ENCODE peak calls at places on chromosomes 7 and 10, in seven cellular contexts. F is GM23338, D is H1, R is prostate gland, Z is spleen, E is transverse colon, M is esophagus muscularis mucosa. S is an unnamed sample.

GRCh38 chr10:53403688-53404087 is 631.1 kb upstream of the MBL2 start:
- DNase-seq in F (no peak), D (no peak), R (peak), Z (peak), E (peak), M (no peak), S (no peak)

GRCh38 chr7:93028610-93029009 is 89.2 kb downstream of the SAMD9 start:
- DNase-seq in F (no peak), D (no peak), R (no peak), Z (no peak), E (no peak), M (no peak), S (no peak)

GRCh38 chr10:60048146-60048545 is 141.8 kb upstream of the CCDC6 start:
- DNase-seq in F (peak), D (peak), R (no peak), Z (no peak), E (peak), M (no peak), S (no peak)

GRCh38 chr7:126569402-126569801 is 683.3 kb downstream of the GRM8 start:
- DNase-seq in F (no peak), D (no peak), R (no peak), Z (no peak), E (no peak), M (no peak), S (no peak)

GRCh38 chr10:97428572-97428981 is 2.6 kb downstream of the PGAM1 start:
- DNase-seq in F (peak), D (no peak), R (no peak), Z (no peak), E (no peak), M (no peak), S (no peak)

GRCh38 chr7:23474098-23474828 is 4.0 kb upstream of the IGF2BP3 start:
- DNase-seq in F (peak), D (peak), R (no peak), Z (peak), E (peak), M (peak), S (peak)

GRCh38 chr7:43362652-43363428 is 220.1 kb upstream of the STK17A start:
- DNase-seq in F (no peak), D (no peak), R (no peak), Z (no peak), E (no peak), M (no peak), S (peak)

GRCh38 chr7:153370092-153370491 is 610.5 kb downstream of the ACTR3B start:
- DNase-seq in F (no peak), D (peak), R (no peak), Z (no peak), E (no peak), M (no peak), S (no peak)

GRCh38 chr7:86965727-86966120 is 93.7 kb downstream of the ELAPOR2 start:
- DNase-seq in F (no peak), D (no peak), R (no peak), Z (no peak), E (no peak), M (no peak), S (no peak)

GRCh38 chr7:84614821-84615506 is 420.4 kb upstream of the SEMA3A start:
- DNase-seq in F (no peak), D (no peak), R (no peak), Z (no peak), E (no peak), M (no peak), S (no peak)

GRCh38 chr10:100509241-100509640 is 10.4 kb downstream of the SEC31B start:
- DNase-seq in F (no peak), D (no peak), R (no peak), Z (no peak), E (no peak), M (no peak), S (no peak)

GRCh38 chr7:7686806-7687205 is 31.6 kb downstream of the RPA3 start:
- DNase-seq in F (no peak), D (no peak), R (peak), Z (no peak), E (no peak), M (no peak), S (no peak)

GRCh38 chr7:151759591-151760042 is 117.3 kb downstream of the PRKAG2 start:
- DNase-seq in F (peak), D (peak), R (peak), Z (no peak), E (peak), M (no peak), S (no peak)

GRCh38 chr10:45501791-45502190 is 127.8 kb downstream of the ALOX5 start:
- DNase-seq in F (no peak), D (no peak), R (no peak), Z (no peak), E (no peak), M (no peak), S (no peak)

GRCh38 chr7:14837216-14837615 is 65.3 kb downstream of the DGKB start:
- DNase-seq in F (no peak), D (no peak), R (no peak), Z (no peak), E (no peak), M (no peak), S (no peak)

GRCh38 chr10:106972381-106972780 is 192.1 kb downstream of the SORCS1 start:
- DNase-seq in F (no peak), D (no peak), R (no peak), Z (no peak), E (no peak), M (no peak), S (no peak)

GRCh38 chr10:56360583-56360966 is 484 bp downstream of the ZWINT start:
- DNase-seq in F (peak), D (no peak), R (no peak), Z (no peak), E (no peak), M (no peak), S (no peak)

GRCh38 chr7:101421123-101421522 is 58.4 kb downstream of the COL26A1 start:
- DNase-seq in F (no peak), D (no peak), R (no peak), Z (no peak), E (no peak), M (no peak), S (no peak)

GRCh38 chr7:37540917-37541316 is 92.3 kb upstream of the ELMO1 start:
- DNase-seq in F (no peak), D (no peak), R (peak), Z (no peak), E (no peak), M (no peak), S (no peak)

GRCh38 chr10:21352886-21353285 is 172.6 kb downstream of the SKIDA1 start:
- DNase-seq in F (no peak), D (no peak), R (no peak), Z (no peak), E (no peak), M (no peak), S (no peak)

GRCh38 chr7:151429555-151430331 is 10.2 kb downstream of the CRYGN start:
- DNase-seq in F (no peak), D (no peak), R (no peak), Z (peak), E (peak), M (no peak), S (no peak)

GRCh38 chr10:72259491-72260214 is 14.1 kb upstream of the DDIT4 start:
- DNase-seq in F (peak), D (no peak), R (peak), Z (no peak), E (no peak), M (no peak), S (peak)

GRCh38 chr7:122746948-122747347 is 44.2 kb upstream of the RNF148 start:
- DNase-seq in F (no peak), D (no peak), R (no peak), Z (no peak), E (no peak), M (no peak), S (no peak)

GRCh38 chr10:11551915-11552602 is 59.4 kb downstream of the USP6NL start:
- DNase-seq in F (no peak), D (no peak), R (no peak), Z (no peak), E (no peak), M (no peak), S (no peak)

GRCh38 chr10:54402576-54402975 is 398.5 kb downstream of the PCDH15 start:
- DNase-seq in F (peak), D (no peak), R (no peak), Z (no peak), E (no peak), M (no peak), S (peak)

GRCh38 chr10:99524050-99524666 is 8.6 kb upstream of the NKX2-3 start:
- DNase-seq in F (peak), D (no peak), R (no peak), Z (no peak), E (no peak), M (no peak), S (no peak)

GRCh38 chr7:149440222-149440621 is 20.6 kb downstream of the ZNF777 start:
- DNase-seq in F (no peak), D (no peak), R (no peak), Z (no peak), E (no peak), M (peak), S (no peak)

GRCh38 chr7:75842836-75843446 is 29.3 kb upstream of the CCL24 start:
- DNase-seq in F (no peak), D (no peak), R (peak), Z (no peak), E (no peak), M (no peak), S (peak)

GRCh38 chr7:124457841-124458240 is 307.8 kb downstream of the GPR37 start:
- DNase-seq in F (no peak), D (no peak), R (no peak), Z (no peak), E (no peak), M (no peak), S (no peak)

GRCh38 chr7:2915023-2915422 is 70.9 kb upstream of the GNA12 start:
- DNase-seq in F (no peak), D (no peak), R (no peak), Z (no peak), E (no peak), M (no peak), S (no peak)

GRCh38 chr10:113958631-113959382 is 84.9 kb upstream of the ADRB1 start:
- DNase-seq in F (no peak), D (no peak), R (peak), Z (no peak), E (peak), M (no peak), S (no peak)

GRCh38 chr7:123681561-123681960 is 25.9 kb downstream of the LMOD2 start:
- DNase-seq in F (no peak), D (no peak), R (no peak), Z (no peak), E (no peak), M (no peak), S (no peak)

GRCh38 chr10:113397031-113397430 is 155.8 kb upstream of the HABP2 start:
- DNase-seq in F (no peak), D (no peak), R (no peak), Z (no peak), E (no peak), M (no peak), S (no peak)

GRCh38 chr10:30581779-30582380 is 47.7 kb downstream of the LYZL2 start:
- DNase-seq in F (peak), D (no peak), R (no peak), Z (no peak), E (peak), M (no peak), S (no peak)

GRCh38 chr10:42734537-42734936 is 48.1 kb upstream of the BMS1 start:
- DNase-seq in F (no peak), D (no peak), R (no peak), Z (no peak), E (no peak), M (peak), S (no peak)

GRCh38 chr7:42262907-42263466 is 26.0 kb upstream of the GLI3 start:
- DNase-seq in F (peak), D (no peak), R (peak), Z (no peak), E (peak), M (no peak), S (no peak)
- TF ChIP-seq POLR2AphosphoS5 in F (no peak), D (no peak), R (no peak), Z (no peak), E (peak), M (no peak), S (no peak)

DNA sequence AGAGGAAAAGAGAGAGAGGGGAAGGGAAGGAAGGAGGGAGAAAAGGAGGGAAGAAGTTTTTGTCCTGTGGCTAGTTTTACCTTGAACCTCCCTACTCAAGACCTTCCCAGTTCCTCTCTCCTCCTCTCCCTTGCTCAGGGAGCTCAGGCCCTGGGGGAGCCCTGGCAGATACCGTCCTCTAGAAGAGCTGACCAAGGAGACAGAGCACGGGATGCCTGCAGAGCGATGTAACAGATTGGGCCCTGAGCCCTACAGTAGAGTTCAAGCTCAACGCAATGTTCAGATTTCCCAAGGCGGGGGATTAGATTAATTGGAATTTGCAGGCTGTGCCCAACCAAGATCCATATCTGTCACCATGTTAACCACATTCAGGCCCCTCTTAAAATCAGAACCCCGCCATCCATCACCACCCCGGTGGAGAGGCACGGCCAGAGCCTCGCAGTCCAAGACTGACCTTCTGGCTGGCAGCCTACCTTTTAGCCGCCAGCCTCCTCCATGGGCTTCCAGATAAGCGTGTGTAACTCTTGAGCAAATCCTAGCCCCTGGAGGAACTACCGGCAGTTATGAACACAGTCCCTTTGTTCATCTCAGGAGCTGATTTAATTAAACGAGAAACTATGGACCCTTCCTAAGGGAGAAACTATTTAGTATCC is 70.6 kb downstream of the KCNMA1 start:
- DNase-seq in F (no peak), D (no peak), R (no peak), Z (no peak), E (no peak), M (no peak), S (no peak)
- H3K27ac ChIP-seq in F (no peak), D (no peak), R (no peak), Z (no peak), E (no peak), M (peak), S (no peak)

GRCh38 chr10:119025336-119025735 is 4.2 kb upstream of the NANOS1 start:
- DNase-seq in F (no peak), D (no peak), R (peak), Z (no peak), E (peak), M (peak), S (no peak)
- TF ChIP-seq POLR2AphosphoS5 in F (no peak), D (no peak), R (peak), Z (no peak), E (no peak), M (peak), S (no peak)

GRCh38 chr7:30069096-30069867 is 41.1 kb downstream of the PLEKHA8 start:
- DNase-seq in F (no peak), D (no peak), R (no peak), Z (no peak), E (no peak), M (no peak), S (no peak)

GRCh38 chr7:30070052-30070451 is 41.8 kb downstream of the PLEKHA8 start:
- DNase-seq in F (no peak), D (no peak), R (no peak), Z (no peak), E (peak), M (no peak), S (no peak)

GRCh38 chr7:30065746-30066145 is 37.5 kb downstream of the PLEKHA8 start:
- DNase-seq in F (no peak), D (no peak), R (no peak), Z (no peak), E (no peak), M (no peak), S (no peak)

GRCh38 chr7:30066697-30067096 is 38.5 kb downstream of the PLEKHA8 start:
- DNase-seq in F (no peak), D (no peak), R (no peak), Z (no peak), E (no peak), M (no peak), S (no peak)

GRCh38 chr7:30068117-30068516 is 39.9 kb downstream of the PLEKHA8 start:
- DNase-seq in F (no peak), D (no peak), R (no peak), Z (no peak), E (no peak), M (no peak), S (no peak)
- H3K27ac ChIP-seq in F (no peak), D (no peak), R (no peak), Z (no peak), E (no peak), M (peak), S (no peak)

GRCh38 chr7:55018361-55019328 is at the start of gene EGFR:
- DNase-seq in F (peak), D (no peak), R (peak), Z (peak), E (peak), M (peak), S (no peak)

GRCh38 chr7:55019691-55020480 is 1.1 kb downstream of the EGFR start:
- DNase-seq in F (peak), D (no peak), R (peak), Z (no peak), E (peak), M (peak), S (no peak)

GRCh38 chr7:55020481-55020871 is 1.7 kb downstream of the EGFR start:
- DNase-seq in F (no peak), D (no peak), R (peak), Z (no peak), E (peak), M (peak), S (no peak)

GRCh38 chr7:55017841-55018240 is 976 bp upstream of the EGFR start:
- DNase-seq in F (no peak), D (no peak), R (no peak), Z (no peak), E (no peak), M (peak), S (no peak)

DNA sequence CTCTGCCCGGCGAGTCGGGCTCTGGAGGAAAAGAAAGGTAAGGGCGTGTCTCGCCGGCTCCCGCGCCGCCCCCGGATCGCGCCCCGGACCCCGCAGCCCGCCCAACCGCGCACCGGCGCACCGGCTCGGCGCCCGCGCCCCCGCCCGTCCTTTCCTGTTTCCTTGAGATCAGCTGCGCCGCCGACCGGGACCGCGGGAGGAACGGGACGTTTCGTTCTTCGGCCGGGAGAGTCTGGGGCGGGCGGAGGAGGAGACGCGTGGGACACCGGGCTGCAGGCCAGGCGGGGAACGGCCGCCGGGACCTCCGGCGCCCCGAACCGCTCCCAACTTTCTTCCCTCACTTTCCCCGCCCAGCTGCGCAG is 493 bp downstream of the EGFR start:
- DNase-seq in F (peak), D (no peak), R (peak), Z (no peak), E (peak), M (peak), S (no peak)
- TF ChIP-seq POLR2AphosphoS5 in F (no peak), D (no peak), R (no peak), Z (peak), E (peak), M (peak), S (no peak)

GRCh38 chr7:4807708-4808420 is 32.4 kb downstream of the AP5Z1 start:
- DNase-seq in F (no peak), D (no peak), R (no peak), Z (no peak), E (no peak), M (no peak), S (no peak)

GRCh38 chr7:4805110-4805978 is 29.9 kb downstream of the AP5Z1 start:
- DNase-seq in F (no peak), D (no peak), R (no peak), Z (peak), E (no peak), M (no peak), S (no peak)

GRCh38 chr7:4805979-4806290 is 30.5 kb downstream of the AP5Z1 start:
- DNase-seq in F (no peak), D (no peak), R (no peak), Z (no peak), E (no peak), M (no peak), S (no peak)

GRCh38 chr7:4808565-4808964 is 33.1 kb downstream of the AP5Z1 start:
- DNase-seq in F (no peak), D (no peak), R (no peak), Z (no peak), E (no peak), M (no peak), S (no peak)

DNA sequence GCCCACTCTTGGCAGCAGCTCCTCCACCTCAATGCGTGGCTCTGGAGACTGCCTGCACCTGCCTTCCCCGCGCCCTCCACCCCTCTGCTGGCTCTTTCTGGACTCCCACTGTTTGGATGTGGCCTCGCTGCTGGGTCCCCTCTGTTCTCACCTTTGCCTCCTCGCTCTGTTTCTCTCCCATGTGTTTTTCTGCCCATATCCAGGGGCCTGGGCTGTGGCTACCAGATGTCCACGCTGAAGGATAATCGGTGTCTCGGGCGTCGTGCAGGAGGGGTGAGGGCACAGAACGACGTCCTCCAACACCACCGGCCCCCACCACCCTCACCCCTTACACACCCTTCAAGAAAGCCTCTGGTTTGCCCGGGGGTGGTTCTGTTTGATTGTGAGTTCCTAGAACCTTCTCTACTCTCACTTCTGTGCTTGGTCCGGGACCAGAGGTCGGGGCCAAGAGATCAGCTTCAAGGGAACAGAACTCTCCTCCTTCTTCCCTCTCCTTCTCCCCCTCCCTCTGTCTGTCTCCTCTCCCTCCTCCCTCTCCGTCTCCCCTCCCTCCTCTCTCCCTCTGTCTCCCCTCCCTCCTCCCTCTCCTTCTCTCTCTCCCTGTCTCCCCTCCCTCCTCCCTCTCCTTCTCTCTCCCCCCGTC is 31.7 kb downstream of the AP5Z1 start:
- DNase-seq in F (no peak), D (no peak), R (no peak), Z (peak), E (no peak), M (no peak), S (no peak)
- H3K27ac ChIP-seq in F (no peak), D (no peak), R (no peak), Z (no peak), E (no peak), M (no peak), S (no peak)

GRCh38 chr7:148337566-148337965 is 253.0 kb upstream of the C7orf33 start:
- DNase-seq in F (no peak), D (no peak), R (no peak), Z (no peak), E (no peak), M (no peak), S (no peak)

GRCh38 chr7:148344406-148344805 is 246.2 kb upstream of the C7orf33 start:
- DNase-seq in F (no peak), D (no peak), R (no peak), Z (no peak), E (no peak), M (no peak), S (no peak)

GRCh38 chr7:148340438-148340837 is 250.1 kb upstream of the C7orf33 start:
- DNase-seq in F (no peak), D (no peak), R (no peak), Z (no peak), E (no peak), M (no peak), S (no peak)

GRCh38 chr7:148337995-148338747 is 252.4 kb upstream of the C7orf33 start:
- DNase-seq in F (no peak), D (no peak), R (no peak), Z (no peak), E (no peak), M (no peak), S (no peak)

GRCh38 chr7:148340881-148341280 is 249.7 kb upstream of the C7orf33 start:
- DNase-seq in F (peak), D (no peak), R (no peak), Z (no peak), E (no peak), M (no peak), S (no peak)
- TF ChIP-seq POLR2AphosphoS5 in F (no peak), D (no peak), R (no peak), Z (no peak), E (no peak), M (no peak), S (no peak)

S was measured in SK-N-MC.